ENCODE peak calls at places on chromosomes 5 and 9, in six cellular contexts. O, Z, J, R, V and M are unnamed samples.
A peak's percentile ranks its signal among the peaks of the same experiment; 100 is the strongest.

GRCh38 chr5:9604416-9604815 is 25.7 kb downstream of the TAS2R1 start:
- DNase-seq in Z (no peak), O (no peak), V (no peak), R (no peak), J (no peak), M (no peak)

GRCh38 chr5:40842351-40842750 is 1.2 kb downstream of the CARD6 start:
- DNase-seq in V (no peak), J (no peak), Z (no peak), O (no peak), R (no peak), M (no peak)

GRCh38 chr9:112753725-112754124 is 3.2 kb downstream of the SNX30 start:
- DNase-seq in R (peak; percentile 77), Z (peak; percentile 40), V (no peak), O (no peak), J (no peak), M (peak; percentile 91)

GRCh38 chr5:55993013-55993412 is 1.8 kb downstream of the IL6ST start:
- DNase-seq in V (no peak), Z (peak; percentile 29), R (no peak), J (peak; percentile 16), O (peak; percentile 58), M (no peak)

GRCh38 chr9:12718482-12719026 is 25.4 kb downstream of the TYRP1 start:
- DNase-seq in R (no peak), Z (no peak), O (peak; percentile 85), J (no peak), V (peak; percentile 29), M (no peak)

GRCh38 chr5:80192507-80193241 is 63.2 kb downstream of the SERINC5 start:
- DNase-seq in V (no peak), Z (peak; percentile 31), O (peak; percentile 56), R (no peak), J (no peak), M (peak; percentile 28)

GRCh38 chr9:6780690-6781089 is 22.9 kb downstream of the KDM4C start:
- DNase-seq in V (no peak), J (no peak), O (no peak), R (no peak), Z (no peak), M (no peak)

GRCh38 chr9:112445196-112445595 is 41.4 kb upstream of the KIAA1958 start:
- DNase-seq in V (no peak), J (no peak), Z (no peak), O (no peak), R (no peak), M (no peak)

GRCh38 chr5:111077678-111078077 is 6.2 kb downstream of the TSLP start:
- DNase-seq in R (no peak), O (no peak), J (no peak), Z (no peak), V (no peak), M (no peak)

GRCh38 chr5:96935556-96936430 is at the start of gene LNPEP:
- DNase-seq in V (peak; percentile 98), R (peak; percentile 98), J (peak; percentile 94), O (peak; percentile 99), Z (peak; percentile 94), M (peak; percentile 97)

GRCh38 chr5:96934291-96934694 is 1.6 kb upstream of the LNPEP start:
- DNase-seq in Z (peak; percentile 20), V (no peak), J (no peak), O (no peak), R (no peak), M (no peak)

GRCh38 chr5:96933764-96934163 is 2.1 kb upstream of the LNPEP start:
- DNase-seq in V (no peak), O (no peak), R (no peak), Z (no peak), J (no peak), M (no peak)

GRCh38 chr5:96936431-96937221 is 746 bp downstream of the LNPEP start:
- DNase-seq in V (no peak), J (peak; percentile 7), Z (peak; percentile 42), O (peak; percentile 78), R (peak; percentile 69), M (peak; percentile 19)

DNA sequence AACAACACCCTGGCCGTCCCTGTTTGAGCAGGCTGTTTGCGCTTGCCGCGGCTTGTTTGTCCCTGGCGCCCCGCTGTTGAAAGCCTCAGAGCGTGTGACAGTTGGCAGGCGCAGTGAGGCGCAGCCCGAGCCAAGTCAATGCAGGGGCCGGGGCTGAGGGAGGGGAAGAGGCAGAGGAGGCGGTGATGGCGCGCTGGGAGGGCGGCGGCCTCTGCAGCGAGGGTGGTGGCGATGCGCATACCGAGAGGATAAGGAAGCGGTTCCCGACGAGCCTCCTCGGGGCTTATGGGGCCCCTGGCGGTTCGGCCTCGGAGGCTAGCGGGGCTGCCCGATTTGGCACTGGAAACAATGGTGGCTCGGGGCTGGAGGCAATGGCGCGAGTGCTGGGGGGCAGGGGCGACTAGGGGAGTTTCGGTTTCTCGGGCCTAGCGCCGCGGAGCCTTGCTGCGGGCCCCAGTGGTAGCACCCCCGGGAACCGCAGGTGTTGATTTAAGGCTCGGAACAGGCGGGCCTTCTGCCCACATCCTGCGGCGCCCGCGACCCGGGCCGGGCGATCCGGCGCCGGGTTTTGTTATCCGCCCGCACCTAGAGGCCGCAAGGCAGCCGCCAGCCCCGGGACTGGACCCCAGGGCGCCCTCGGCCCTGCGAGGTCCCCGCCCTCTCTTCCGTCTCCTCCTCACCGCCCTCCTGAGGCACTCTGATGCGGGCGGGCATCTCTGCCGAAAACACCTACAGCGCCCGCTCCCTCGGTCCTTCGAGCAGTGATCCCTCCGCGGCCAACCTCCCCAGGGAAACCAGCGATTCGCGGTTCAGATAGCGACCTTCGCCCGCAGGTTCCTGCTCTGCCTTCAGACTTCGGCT is 955 bp upstream of the LNPEP start:
- DNase-seq in J (peak; percentile 85), Z (peak; percentile 88), V (peak; percentile 94), R (peak; percentile 96), O (peak; percentile 96), M (peak; percentile 91)
- TF ChIP-seq CTCF in J (peak; percentile 3), Z (no peak), V (no peak), R (no peak), O (peak; percentile 21), M (no peak)

GRCh38 chr9:106557996-106558667 is 304.8 kb upstream of the ZNF462 start:
- DNase-seq in O (peak; percentile 42), V (no peak), J (no peak), Z (no peak), R (no peak), M (no peak)

DNA sequence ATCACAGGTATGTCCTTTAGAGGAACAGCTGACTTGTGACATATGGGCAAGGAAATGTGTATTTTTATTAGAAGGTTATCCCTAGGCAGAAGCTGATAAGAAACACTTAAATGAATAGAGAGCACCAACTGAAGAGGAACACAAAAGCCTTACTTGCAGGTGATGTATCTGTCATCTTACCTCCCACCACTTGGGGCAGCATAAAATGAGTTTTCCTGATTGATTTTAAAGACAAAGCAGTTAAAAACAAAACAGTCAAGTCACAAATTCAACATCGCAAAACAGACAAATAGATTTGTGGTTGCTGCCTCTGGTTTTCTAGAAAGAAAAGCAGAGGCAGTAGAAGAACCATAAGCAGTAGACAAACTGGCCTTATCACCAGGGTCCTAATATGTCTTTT is 302.4 kb upstream of the ZNF462 start:
- DNase-seq in V (no peak), R (no peak), O (no peak), Z (no peak), J (no peak), M (no peak)
- TF ChIP-seq CTCF in V (no peak), R (no peak), O (peak; percentile 68), Z (no peak), J (no peak), M (peak; percentile 34)

GRCh38 chr9:91948423-91949292 is 1.4 kb downstream of the ROR2 start:
- DNase-seq in V (peak; percentile 60), Z (peak; percentile 73), R (peak; percentile 64), J (no peak), O (peak; percentile 92), M (peak; percentile 6)
- TF ChIP-seq CTCF in V (no peak), Z (peak; percentile 20), R (no peak), J (no peak), O (peak; percentile 65), M (peak; percentile 39)

GRCh38 chr5:2709996-2710689 is 41.3 kb downstream of the IRX2 start:
- DNase-seq in J (no peak), Z (no peak), O (no peak), V (no peak), R (no peak), M (no peak)

GRCh38 chr5:2708132-2708531 is 43.3 kb downstream of the IRX2 start:
- DNase-seq in Z (no peak), V (no peak), O (no peak), J (no peak), R (peak; percentile 34), M (no peak)

GRCh38 chr5:2711446-2712425 is 39.7 kb downstream of the IRX2 start:
- DNase-seq in V (no peak), Z (no peak), J (no peak), R (peak; percentile 45), O (no peak), M (no peak)

GRCh38 chr5:2708751-2709150 is 42.7 kb downstream of the IRX2 start:
- DNase-seq in J (no peak), O (no peak), V (no peak), R (peak; percentile 40), Z (no peak), M (no peak)

DNA sequence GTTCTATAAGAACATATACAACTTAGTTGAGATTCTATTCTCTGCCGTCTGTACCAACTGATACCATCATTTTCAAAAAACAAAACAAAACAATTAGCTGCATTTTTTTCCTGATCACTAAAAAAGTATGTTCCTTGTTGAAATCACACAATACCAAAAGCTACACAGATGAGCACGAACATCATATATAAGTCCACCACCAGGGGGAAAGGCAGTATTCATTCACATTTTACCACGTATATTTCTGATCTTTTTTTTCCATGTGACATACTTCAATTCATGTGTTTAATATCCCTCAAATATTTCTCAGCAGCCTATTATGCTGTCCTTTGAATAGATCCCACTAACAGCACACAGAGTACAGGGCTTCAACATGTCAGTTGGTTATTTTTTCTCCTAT is 40.6 kb downstream of the IRX2 start:
- DNase-seq in R (no peak), Z (no peak), V (no peak), O (no peak), J (no peak), M (no peak)
- TF ChIP-seq CTCF in R (no peak), Z (no peak), V (peak; percentile 12), O (peak; percentile 71), J (no peak), M (peak; percentile 73)

DNA sequence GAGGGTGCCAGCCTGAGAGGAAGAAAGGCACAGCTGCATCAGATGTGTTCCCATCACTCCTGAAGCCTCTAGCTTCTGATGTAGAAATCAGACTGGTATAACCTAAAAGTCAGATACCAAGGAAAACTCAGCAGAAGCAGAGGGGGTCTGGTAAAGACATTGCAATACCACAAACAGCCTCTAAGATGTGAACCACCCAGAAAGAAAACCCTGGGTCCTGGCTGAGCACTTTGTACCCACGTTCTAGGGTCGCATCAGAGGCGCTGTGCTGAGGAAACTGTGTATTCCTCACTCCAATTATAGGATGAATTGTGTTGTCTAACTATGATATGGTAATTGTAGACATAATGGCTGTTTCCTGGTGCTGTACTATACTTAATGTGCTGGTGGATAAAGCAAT is 275.6 kb downstream of the IRX2 start:
- DNase-seq in V (no peak), Z (no peak), R (no peak), J (no peak), O (no peak), M (no peak)
- TF ChIP-seq CTCF in V (no peak), Z (no peak), R (no peak), J (no peak), O (peak; percentile 57), M (no peak)